ENCODE peak calls at places on chromosomes 6 and 20, in seven cellular contexts. W, T, Q, N, K, V and L are unnamed samples.

GRCh38 chr20:44886276-44886671 is 769 bp downstream of the YWHAB start:
- DNase-seq in W (no peak), T (no peak), Q (no peak), N (no peak), K (no peak), V (no peak), L (no peak)

GRCh38 chr6:73774311-73774766 is 78.3 kb downstream of the CD109 start:
- DNase-seq in W (peak; percentile 76), T (no peak), Q (no peak), N (no peak), K (peak; percentile 74), V (peak; percentile 73), L (peak; percentile 78)

GRCh38 chr6:69339163-69339550 is 457.7 kb downstream of the LMBRD1 start:
- DNase-seq in W (no peak), T (no peak), Q (no peak), N (no peak), K (no peak), V (no peak), L (no peak)

GRCh38 chr6:99119109-99120031 is 171.6 kb upstream of the FBXL4 start:
- DNase-seq in W (no peak), T (peak; percentile 1), Q (no peak), N (no peak), K (peak; percentile 70), V (peak; percentile 54), L (no peak)

GRCh38 chr20:57831992-57832585 is 122.3 kb upstream of the PMEPA1 start:
- DNase-seq in W (no peak), T (no peak), Q (no peak), N (no peak), K (no peak), V (no peak), L (no peak)

GRCh38 chr6:84872996-84873395 is 108.6 kb upstream of the TBX18 start:
- DNase-seq in W (no peak), T (no peak), Q (no peak), N (no peak), K (peak; percentile 12), V (no peak), L (no peak)

GRCh38 chr20:17228624-17229061 is 1.8 kb downstream of the PCSK2 start:
- DNase-seq in W (no peak), T (peak; percentile 45), Q (no peak), N (no peak), K (no peak), V (no peak), L (no peak)

GRCh38 chr6:86107985-86108384 is 465.3 kb upstream of the SYNCRIP start:
- DNase-seq in W (no peak), T (no peak), Q (no peak), N (no peak), K (no peak), V (no peak), L (no peak)

GRCh38 chr20:32779500-32780215 is 17.5 kb downstream of the DNMT3B start:
- DNase-seq in W (no peak), T (no peak), Q (no peak), N (no peak), K (no peak), V (no peak), L (no peak)

GRCh38 chr6:110399219-110400071 is 15.9 kb downstream of the DDO start:
- DNase-seq in W (no peak), T (no peak), Q (no peak), N (no peak), K (no peak), V (no peak), L (peak; percentile 68)

GRCh38 chr6:162921062-162921461 is 193.3 kb downstream of the PACRG start:
- DNase-seq in W (no peak), T (no peak), Q (no peak), N (no peak), K (no peak), V (no peak), L (no peak)

GRCh38 chr6:33761922-33762629 is 15.4 kb upstream of the IP6K3 start:
- DNase-seq in W (peak; percentile 86), T (peak; percentile 57), Q (no peak), N (peak; percentile 73), K (no peak), V (peak; percentile 48), L (peak; percentile 88)

GRCh38 chr6:81838724-81839425 is 86.4 kb upstream of the TENT5A start:
- DNase-seq in W (no peak), T (no peak), Q (no peak), N (no peak), K (no peak), V (no peak), L (no peak)

GRCh38 chr6:151847064-151847463 is 39.6 kb downstream of the ESR1 start:
- DNase-seq in W (no peak), T (no peak), Q (no peak), N (no peak), K (peak; percentile 79), V (peak; percentile 48), L (no peak)